ENCODE peak calls at places on chromosomes 11 and 22, in ten cellular contexts. O is ecto neural progenitor cell, Z is tibial nerve, B is amniotic stem cell, K is H9, R is NCI-H1694, F is NCI-H82, L is HT1080, H is fibroblast of mammary gland, I is lung microvascular endothelial cell. Q is an unnamed sample.

GRCh38 chr11:104332110-104332509 is 168.2 kb upstream of the PDGFD start:
- DNase-seq in O (peak), Z (no peak), B (no peak), K (peak), R (no peak), F (peak), L (no peak), H (peak), I (peak), Q (no peak)

GRCh38 chr22:20507253-20508066 is at the start of gene MED15:
- DNase-seq in O (peak), Z (peak), B (peak), K (peak), R (peak), F (peak), L (peak), H (peak), I (peak), Q (no peak)

GRCh38 chr11:122422707-122423106 is 232.8 kb upstream of the UBASH3B start:
- DNase-seq in O (no peak), Z (no peak), B (no peak), K (no peak), R (no peak), F (no peak), L (peak), H (peak), I (no peak), Q (no peak)

GRCh38 chr11:46808804-46809431 is 37.2 kb downstream of the CKAP5 start:
- DNase-seq in O (no peak), Z (no peak), B (no peak), K (no peak), R (peak), F (peak), L (peak), H (peak), I (peak), Q (no peak)

GRCh38 chr22:40289991-40290459 is 56.3 kb upstream of the ADSL start:
- DNase-seq in O (no peak), Z (no peak), B (no peak), K (no peak), R (no peak), F (no peak), L (peak), H (no peak), I (peak), Q (no peak)

GRCh38 chr11:131027501-131027900 is 111.2 kb upstream of the SNX19 start:
- DNase-seq in O (no peak), Z (no peak), B (no peak), K (no peak), R (no peak), F (no peak), L (no peak), H (peak), I (no peak), Q (no peak)

GRCh38 chr11:77819921-77820564 is 479 bp downstream of the RSF1 start:
- DNase-seq in O (peak), Z (peak), B (no peak), K (peak), R (no peak), F (peak), L (peak), H (peak), I (peak), Q (no peak)

GRCh38 chr11:124670732-124671131 is 2.8 kb downstream of the SIAE start:
- DNase-seq in O (no peak), Z (no peak), B (no peak), K (no peak), R (no peak), F (no peak), L (peak), H (peak), I (no peak), Q (no peak)

GRCh38 chr11:57302489-57302888 is 22.3 kb downstream of the TNKS1BP1 start:
- DNase-seq in O (no peak), Z (no peak), B (no peak), K (no peak), R (no peak), F (no peak), L (no peak), H (no peak), I (no peak), Q (no peak)

GRCh38 chr22:24521791-24522245 is 26.7 kb downstream of the UPB1 start:
- DNase-seq in O (no peak), Z (no peak), B (no peak), K (peak), R (peak), F (peak), L (peak), H (peak), I (peak), Q (peak)

GRCh38 chr11:17991799-17992433 is 20.9 kb downstream of the SERGEF start:
- DNase-seq in O (no peak), Z (no peak), B (no peak), K (no peak), R (no peak), F (peak), L (peak), H (peak), I (peak), Q (peak)

GRCh38 chr11:64090811-64091516 is 55.2 kb downstream of the FLRT1 start:
- DNase-seq in O (peak), Z (no peak), B (no peak), K (no peak), R (no peak), F (no peak), L (no peak), H (peak), I (no peak), Q (no peak)

GRCh38 chr11:57249384-57250319 is 12.6 kb upstream of the APLNR start:
- DNase-seq in O (no peak), Z (peak), B (peak), K (no peak), R (peak), F (peak), L (peak), H (peak), I (peak), Q (peak)

GRCh38 chr11:133015457-133015856 is 516.8 kb downstream of the OPCML start:
- DNase-seq in O (no peak), Z (no peak), B (no peak), K (no peak), R (no peak), F (peak), L (no peak), H (no peak), I (no peak), Q (no peak)

GRCh38 chr22:35318346-35319215 is 18.9 kb downstream of the TOM1 start:
- DNase-seq in O (no peak), Z (no peak), B (no peak), K (no peak), R (no peak), F (no peak), L (no peak), H (no peak), I (no peak), Q (no peak)

GRCh38 chr22:37417264-37417663 is 10.0 kb downstream of the ELFN2 start:
- DNase-seq in O (no peak), Z (no peak), B (no peak), K (no peak), R (no peak), F (no peak), L (no peak), H (no peak), I (no peak), Q (no peak)

GRCh38 chr11:76056881-76057280 is 149.4 kb downstream of the WNT11 start:
- DNase-seq in O (no peak), Z (no peak), B (no peak), K (no peak), R (no peak), F (no peak), L (no peak), H (no peak), I (no peak), Q (no peak)

GRCh38 chr11:93225642-93226041 is 27.9 kb upstream of the SLC36A4 start:
- DNase-seq in O (no peak), Z (no peak), B (no peak), K (no peak), R (peak), F (peak), L (no peak), H (peak), I (peak), Q (no peak)

GRCh38 chr22:30869996-30870395 is 98.6 kb downstream of the MORC2 start:
- DNase-seq in O (no peak), Z (no peak), B (no peak), K (no peak), R (no peak), F (no peak), L (no peak), H (no peak), I (no peak), Q (no peak)